ENCODE peak calls at places on chromosomes 5 and 9, in eight cellular contexts. One of them, this sample, is unnamed.
A peak's percentile ranks its signal among the peaks of the same experiment; 100 is the strongest.

GRCh38 chr5:88377240-88377639 is 108.6 kb upstream of the TMEM161B start:
- DNase-seq in breast epithelium: no peak
- DNase-seq in GM12878: no peak
- DNase-seq in HepG2: no peak
- DNase-seq in suprapubic skin: no peak
- DNase-seq in HCT116: no peak
- DNase-seq in K562: no peak
- DNase-seq in GM23338: no peak
- DNase-seq in this sample: no peak

GRCh38 chr9:127876764-127877562 is 512 bp downstream of the AK1 start:
- DNase-seq in breast epithelium: no peak
- DNase-seq in GM12878: no peak
- DNase-seq in HepG2: no peak
- DNase-seq in suprapubic skin: peak; percentile 67
- DNase-seq in HCT116: no peak
- DNase-seq in K562: no peak
- DNase-seq in GM23338: no peak
- DNase-seq in this sample: no peak

GRCh38 chr5:116370886-116371285 is 203.7 kb downstream of the SEMA6A start:
- DNase-seq in breast epithelium: no peak
- DNase-seq in GM12878: no peak
- DNase-seq in HepG2: no peak
- DNase-seq in suprapubic skin: no peak
- DNase-seq in HCT116: no peak
- DNase-seq in K562: no peak
- DNase-seq in GM23338: no peak
- DNase-seq in this sample: no peak

GRCh38 chr9:15306068-15306756 is 804 bp downstream of the TTC39B start:
- DNase-seq in breast epithelium: peak; percentile 79
- DNase-seq in GM12878: no peak
- DNase-seq in HepG2: peak; percentile 59
- DNase-seq in suprapubic skin: peak; percentile 83
- DNase-seq in HCT116: no peak
- DNase-seq in K562: no peak
- DNase-seq in GM23338: peak; percentile 73
- DNase-seq in this sample: no peak

GRCh38 chr5:395156-395920 is 47.6 kb upstream of the EXOC3 start:
- DNase-seq in breast epithelium: no peak
- DNase-seq in GM12878: no peak
- DNase-seq in HepG2: no peak
- DNase-seq in suprapubic skin: peak; percentile 62
- DNase-seq in HCT116: no peak
- DNase-seq in K562: no peak
- DNase-seq in GM23338: no peak
- DNase-seq in this sample: no peak

GRCh38 chr5:89204766-89205165 is 321.8 kb upstream of the MEF2C start:
- DNase-seq in breast epithelium: no peak
- DNase-seq in GM12878: no peak
- DNase-seq in HepG2: no peak
- DNase-seq in suprapubic skin: no peak
- DNase-seq in HCT116: no peak
- DNase-seq in K562: no peak
- DNase-seq in GM23338: no peak
- DNase-seq in this sample: no peak

GRCh38 chr9:107212613-107213012 is 70.5 kb upstream of the RAD23B start:
- DNase-seq in breast epithelium: no peak
- DNase-seq in GM12878: no peak
- DNase-seq in HepG2: peak; percentile 21
- DNase-seq in suprapubic skin: no peak
- DNase-seq in HCT116: no peak
- DNase-seq in K562: no peak
- DNase-seq in GM23338: no peak
- DNase-seq in this sample: no peak

GRCh38 chr9:3468407-3469205 is 57.2 kb downstream of the RFX3 start:
- DNase-seq in breast epithelium: no peak
- DNase-seq in GM12878: no peak
- DNase-seq in HepG2: no peak
- DNase-seq in suprapubic skin: no peak
- DNase-seq in HCT116: no peak
- DNase-seq in K562: no peak
- DNase-seq in GM23338: no peak
- DNase-seq in this sample: no peak

GRCh38 chr5:179906795-179907569 is 715 bp downstream of the TBC1D9B start:
- DNase-seq in breast epithelium: no peak
- DNase-seq in GM12878: no peak
- DNase-seq in HepG2: no peak
- DNase-seq in suprapubic skin: no peak
- DNase-seq in HCT116: no peak
- DNase-seq in K562: peak; percentile 30
- DNase-seq in GM23338: peak; percentile 63
- DNase-seq in this sample: no peak

GRCh38 chr9:3708751-3709150 is 182.9 kb upstream of the RFX3 start:
- DNase-seq in breast epithelium: no peak
- DNase-seq in GM12878: peak; percentile 9
- DNase-seq in HepG2: no peak
- DNase-seq in suprapubic skin: no peak
- DNase-seq in HCT116: no peak
- DNase-seq in K562: no peak
- DNase-seq in GM23338: no peak
- DNase-seq in this sample: no peak

GRCh38 chr5:177005619-177006264 is 837 bp downstream of the UIMC1 start:
- DNase-seq in breast epithelium: no peak
- DNase-seq in GM12878: no peak
- DNase-seq in HepG2: peak; percentile 54
- DNase-seq in suprapubic skin: no peak
- DNase-seq in HCT116: peak; percentile 32
- DNase-seq in K562: peak; percentile 90
- DNase-seq in GM23338: peak; percentile 77
- DNase-seq in this sample: no peak

GRCh38 chr5:159181152-159181551 is 28.2 kb downstream of the RNF145 start:
- DNase-seq in breast epithelium: no peak
- DNase-seq in GM12878: peak; percentile 51
- DNase-seq in HepG2: no peak
- DNase-seq in suprapubic skin: no peak
- DNase-seq in HCT116: no peak
- DNase-seq in K562: no peak
- DNase-seq in GM23338: no peak
- DNase-seq in this sample: no peak

GRCh38 chr5:124745367-124746251 is 830 bp downstream of the ZNF608 start:
- DNase-seq in breast epithelium: no peak
- DNase-seq in GM12878: no peak
- DNase-seq in HepG2: no peak
- DNase-seq in suprapubic skin: no peak
- DNase-seq in HCT116: no peak
- DNase-seq in K562: no peak
- DNase-seq in GM23338: no peak
- DNase-seq in this sample: no peak

GRCh38 chr9:129676970-129677369 is 11.5 kb downstream of the PRRX2 start:
- DNase-seq in breast epithelium: no peak
- DNase-seq in GM12878: no peak
- DNase-seq in HepG2: peak; percentile 15
- DNase-seq in suprapubic skin: no peak
- DNase-seq in HCT116: no peak
- DNase-seq in K562: no peak
- DNase-seq in GM23338: no peak
- DNase-seq in this sample: no peak

GRCh38 chr5:157459715-157460599 is at the start of gene NIPAL4:
- DNase-seq in breast epithelium: no peak
- DNase-seq in GM12878: no peak
- DNase-seq in HepG2: no peak
- DNase-seq in suprapubic skin: no peak
- DNase-seq in HCT116: no peak
- DNase-seq in K562: no peak
- DNase-seq in GM23338: peak; percentile 68
- DNase-seq in this sample: no peak

GRCh38 chr5:52878671-52879070 is 91.0 kb downstream of the ITGA1 start:
- DNase-seq in breast epithelium: no peak
- DNase-seq in GM12878: no peak
- DNase-seq in HepG2: no peak
- DNase-seq in suprapubic skin: no peak
- DNase-seq in HCT116: no peak
- DNase-seq in K562: no peak
- DNase-seq in GM23338: no peak
- DNase-seq in this sample: no peak

GRCh38 chr9:71145179-71145578 is 23.8 kb upstream of the TRPM3 start:
- DNase-seq in breast epithelium: no peak
- DNase-seq in GM12878: no peak
- DNase-seq in HepG2: no peak
- DNase-seq in suprapubic skin: no peak
- DNase-seq in HCT116: no peak
- DNase-seq in K562: peak; percentile 71
- DNase-seq in GM23338: no peak
- DNase-seq in this sample: no peak

GRCh38 chr5:16585028-16585667 is 31.6 kb downstream of the RETREG1 start:
- DNase-seq in breast epithelium: no peak
- DNase-seq in GM12878: no peak
- DNase-seq in HepG2: no peak
- DNase-seq in suprapubic skin: no peak
- DNase-seq in HCT116: no peak
- DNase-seq in K562: peak; percentile 11
- DNase-seq in GM23338: peak; percentile 31
- DNase-seq in this sample: no peak

GRCh38 chr9:81381694-81382093 is 307.7 kb downstream of the TLE1 start:
- DNase-seq in breast epithelium: no peak
- DNase-seq in GM12878: no peak
- DNase-seq in HepG2: no peak
- DNase-seq in suprapubic skin: no peak
- DNase-seq in HCT116: no peak
- DNase-seq in K562: no peak
- DNase-seq in GM23338: no peak
- DNase-seq in this sample: no peak

GRCh38 chr9:127540664-127541041 is 71.4 kb upstream of the STXBP1 start:
- DNase-seq in breast epithelium: peak; percentile 75
- DNase-seq in GM12878: no peak
- DNase-seq in HepG2: no peak
- DNase-seq in suprapubic skin: no peak
- DNase-seq in HCT116: no peak
- DNase-seq in K562: no peak
- DNase-seq in GM23338: peak; percentile 60
- DNase-seq in this sample: no peak

GRCh38 chr9:133114886-133115603 is 6.0 kb downstream of the RALGDS start:
- DNase-seq in breast epithelium: no peak
- DNase-seq in GM12878: no peak
- DNase-seq in HepG2: no peak
- DNase-seq in suprapubic skin: peak; percentile 71
- DNase-seq in HCT116: no peak
- DNase-seq in K562: no peak
- DNase-seq in GM23338: no peak
- DNase-seq in this sample: no peak

GRCh38 chr5:140785905-140786686 is at the start of gene PCDHA1:
- DNase-seq in breast epithelium: no peak
- DNase-seq in GM12878: no peak
- DNase-seq in HepG2: no peak
- DNase-seq in suprapubic skin: no peak
- DNase-seq in HCT116: no peak
- DNase-seq in K562: peak; percentile 16
- DNase-seq in GM23338: peak; percentile 80
- DNase-seq in this sample: no peak

GRCh38 chr9:108903437-108904103 is 30.4 kb downstream of the ELP1 start:
- DNase-seq in breast epithelium: no peak
- DNase-seq in GM12878: no peak
- DNase-seq in HepG2: no peak
- DNase-seq in suprapubic skin: no peak
- DNase-seq in HCT116: no peak
- DNase-seq in K562: peak; percentile 6
- DNase-seq in GM23338: no peak
- DNase-seq in this sample: no peak

GRCh38 chr9:108904161-108904560 is 29.8 kb downstream of the ELP1 start:
- DNase-seq in breast epithelium: no peak
- DNase-seq in GM12878: no peak
- DNase-seq in HepG2: no peak
- DNase-seq in suprapubic skin: no peak
- DNase-seq in HCT116: no peak
- DNase-seq in K562: no peak
- DNase-seq in GM23338: no peak
- DNase-seq in this sample: no peak
- H3K36me3 ChIP-seq in breast epithelium: peaks cover 4% of the 10 kb centered on the region
- H3K36me3 ChIP-seq in GM12878: peaks cover 2% of the 10 kb centered on the region
- H3K36me3 ChIP-seq in HepG2: peaks cover 22% of the 10 kb centered on the region
- H3K36me3 ChIP-seq in suprapubic skin: peaks cover 92% of the 10 kb centered on the region
- H3K36me3 ChIP-seq in HCT116: peaks cover 44% of the 10 kb centered on the region
- H3K36me3 ChIP-seq in K562: peaks cover 88% of the 10 kb centered on the region
- H3K36me3 ChIP-seq in GM23338: peaks cover 26% of the 10 kb centered on the region
- H3K36me3 ChIP-seq in this sample: peaks cover 73% of the 10 kb centered on the region

GRCh38 chr9:104982543-104982942 is 54.6 kb upstream of the ABCA1 start:
- DNase-seq in breast epithelium: no peak
- DNase-seq in GM12878: no peak
- DNase-seq in HepG2: no peak
- DNase-seq in suprapubic skin: no peak
- DNase-seq in HCT116: no peak
- DNase-seq in K562: peak; percentile 54
- DNase-seq in GM23338: no peak
- DNase-seq in this sample: no peak
- TF ChIP-seq POLR2AphosphoS5 in breast epithelium: no peak
- TF ChIP-seq POLR2AphosphoS5 in GM12878: no peak
- TF ChIP-seq POLR2AphosphoS5 in HepG2: no peak
- TF ChIP-seq POLR2AphosphoS5 in suprapubic skin: no peak
- TF ChIP-seq POLR2AphosphoS5 in HCT116: no peak
- TF ChIP-seq POLR2AphosphoS5 in K562: no peak
- TF ChIP-seq POLR2AphosphoS5 in GM23338: no peak
- TF ChIP-seq POLR2AphosphoS5 in this sample: no peak

GRCh38 chr5:67215592-67216471 is 19.2 kb upstream of the CD180 start:
- DNase-seq in breast epithelium: peak; percentile 73
- DNase-seq in GM12878: peak; percentile 79
- DNase-seq in HepG2: peak; percentile 71
- DNase-seq in suprapubic skin: peak; percentile 86
- DNase-seq in HCT116: no peak
- DNase-seq in K562: peak; percentile 25
- DNase-seq in GM23338: no peak
- DNase-seq in this sample: no peak
- H3K4me3 ChIP-seq in breast epithelium: no peak overlapping the region
- H3K4me3 ChIP-seq in GM12878: peak overlapping the region; percentile 37
- H3K4me3 ChIP-seq in HepG2: peak overlapping the region; percentile 58
- H3K4me3 ChIP-seq in suprapubic skin: peak overlapping the region; percentile 20
- H3K4me3 ChIP-seq in HCT116: no peak overlapping the region
- H3K4me3 ChIP-seq in K562: no peak overlapping the region
- H3K4me3 ChIP-seq in GM23338: no peak overlapping the region
- H3K4me3 ChIP-seq in this sample: no peak overlapping the region

DNA sequence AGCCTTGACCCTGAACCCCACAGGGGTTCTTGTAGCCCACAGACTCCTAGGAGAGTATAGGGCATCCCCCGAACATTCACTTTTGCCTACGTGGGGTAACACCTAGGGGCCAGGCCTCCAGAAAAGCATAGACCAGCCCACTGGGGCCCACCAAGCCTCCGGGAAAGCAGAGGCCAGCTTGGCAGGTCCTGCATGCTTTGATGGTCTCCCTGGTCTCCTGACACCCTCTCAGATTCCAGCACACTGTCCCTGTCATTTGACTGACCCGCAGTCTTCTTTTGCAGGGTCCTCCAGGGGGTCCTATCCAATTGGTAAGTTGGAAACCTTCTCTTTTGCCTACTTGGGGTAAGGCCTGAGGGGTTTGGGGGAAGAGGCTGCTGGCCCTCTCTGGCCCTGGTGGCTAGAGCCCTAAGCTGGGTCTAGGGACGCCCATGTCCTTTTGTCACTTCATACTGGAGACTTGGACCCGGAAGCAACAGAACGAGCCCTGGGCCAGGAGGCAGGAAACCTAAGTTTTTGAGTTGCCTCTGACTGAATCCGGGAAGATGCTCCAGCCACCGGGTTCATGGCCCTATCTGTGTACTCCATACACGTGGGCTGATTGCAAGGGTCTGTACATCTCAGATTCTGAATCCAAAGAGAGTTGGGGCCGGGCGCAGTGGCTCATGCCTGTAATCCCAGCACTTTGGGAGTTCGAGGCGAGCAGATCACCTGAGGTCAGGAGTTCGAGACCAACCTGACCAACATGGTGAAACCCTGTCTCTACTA is 20.9 kb upstream of the ORM1 start:
- DNase-seq in breast epithelium: peak; percentile 48
- DNase-seq in GM12878: no peak
- DNase-seq in HepG2: no peak
- DNase-seq in suprapubic skin: peak; percentile 41
- DNase-seq in HCT116: no peak
- DNase-seq in K562: no peak
- DNase-seq in GM23338: no peak
- DNase-seq in this sample: no peak
- H3K36me3 ChIP-seq in breast epithelium: no peaks in the 10 kb centered on the region
- H3K36me3 ChIP-seq in GM12878: no peaks in the 10 kb centered on the region
- H3K36me3 ChIP-seq in HepG2: peaks cover 35% of the 10 kb centered on the region
- H3K36me3 ChIP-seq in suprapubic skin: peaks cover 14% of the 10 kb centered on the region
- H3K36me3 ChIP-seq in HCT116: no peaks in the 10 kb centered on the region
- H3K36me3 ChIP-seq in K562: no peaks in the 10 kb centered on the region
- H3K36me3 ChIP-seq in GM23338: no peaks in the 10 kb centered on the region
- H3K36me3 ChIP-seq in this sample: no peaks in the 10 kb centered on the region

This sample was measured in SK-N-MC.